ENCODE peak calls at places on chromosome 20, in eight cellular contexts. K is psoas muscle, V is NCI-H345, G is ELR, Y is NCI-H774, E is activated T-cell treated with anti-CD3 and anti-CD28 coated beads for 24 hours, Z is stomach, Q is hepatocyte. W is an unnamed sample.

GRCh38 chr20:51660741-51661608 is 107.2 kb downstream of the ATP9A start:
- DNase-seq in K (no peak), Q (no peak), Y (no peak), E (no peak), Z (no peak), G (peak), V (no peak), W (no peak)

GRCh38 chr20:61135966-61136365 is 116.1 kb upstream of the CDH4 start:
- DNase-seq in K (no peak), E (no peak), Y (no peak), Q (no peak), V (no peak), Z (no peak), G (no peak), W (no peak)

GRCh38 chr20:55535366-55535765 is 470.0 kb downstream of the CBLN4 start:
- DNase-seq in G (no peak), Q (no peak), Y (no peak), V (no peak), E (no peak), Z (no peak), K (no peak), W (no peak)

GRCh38 chr20:31817461-31817860 is 1.7 kb upstream of the MYLK2 start:
- DNase-seq in V (no peak), E (no peak), K (no peak), Y (no peak), G (no peak), Z (no peak), Q (no peak), W (no peak)

GRCh38 chr20:37209193-37209592 is 29.8 kb upstream of the MROH8 start:
- DNase-seq in K (no peak), G (no peak), V (no peak), Y (no peak), Q (no peak), E (no peak), Z (no peak), W (no peak)

GRCh38 chr20:23019403-23019802 is 15.7 kb upstream of the SSTR4 start:
- DNase-seq in K (no peak), Z (no peak), G (no peak), Y (no peak), Q (no peak), V (no peak), E (no peak), W (no peak)

GRCh38 chr20:32970973-32971300 is 33.3 kb downstream of the SUN5 start:
- DNase-seq in K (no peak), Y (no peak), Z (no peak), Q (peak), G (no peak), V (no peak), E (no peak), W (no peak)

GRCh38 chr20:36573103-36573797 is at the start of gene TGIF2:
- DNase-seq in V (peak), Q (peak), E (peak), Y (peak), Z (peak), K (peak), G (peak), W (peak)

GRCh38 chr20:36317675-36318074 is 11.5 kb downstream of the DLGAP4 start:
- DNase-seq in G (peak), V (no peak), E (no peak), Y (no peak), Z (no peak), Q (no peak), K (no peak), W (no peak)

GRCh38 chr20:38060536-38060935 is 27.0 kb downstream of the RPRD1B start:
- DNase-seq in E (no peak), Z (no peak), Y (no peak), G (peak), Q (no peak), V (no peak), K (no peak), W (no peak)

GRCh38 chr20:41095110-41095969 is 42.0 kb upstream of the PLCG1 start:
- DNase-seq in G (peak), K (peak), V (peak), E (peak), Q (peak), Y (peak), Z (peak), W (peak)

GRCh38 chr20:58703765-58704331 is 11.2 kb downstream of the NPEPL1 start:
- DNase-seq in Z (no peak), Q (no peak), Y (no peak), V (no peak), K (no peak), G (no peak), E (no peak), W (no peak)